ENCODE peak calls at places on chromosomes 5 and 9, in four cellular contexts. One of them, this sample, is unnamed. For H3K36me3, the result is how much of the 10 kb centered on the place peaks cover.

GRCh38 chr5:100706796-100707195 is 171.6 kb downstream of the FAM174A start:
- DNase-seq in CD8-positive, alpha-beta T cell: no peak
- DNase-seq in stomach: no peak
- DNase-seq in lower lobe of right lung: no peak
- DNase-seq in this sample: no peak

GRCh38 chr9:16337322-16338029 is 533.0 kb downstream of the BNC2 start:
- DNase-seq in CD8-positive, alpha-beta T cell: no peak
- DNase-seq in stomach: no peak
- DNase-seq in lower lobe of right lung: no peak
- DNase-seq in this sample: no peak

GRCh38 chr9:78590068-78590467 is 293.1 kb downstream of the PSAT1 start:
- DNase-seq in CD8-positive, alpha-beta T cell: no peak
- DNase-seq in stomach: no peak
- DNase-seq in lower lobe of right lung: no peak
- DNase-seq in this sample: no peak

GRCh38 chr9:111027798-111028197 is 10.5 kb downstream of the LPAR1 start:
- DNase-seq in CD8-positive, alpha-beta T cell: no peak
- DNase-seq in stomach: no peak
- DNase-seq in lower lobe of right lung: no peak
- DNase-seq in this sample: no peak

GRCh38 chr5:1003296-1003937 is 5.2 kb upstream of the NKD2 start:
- DNase-seq in CD8-positive, alpha-beta T cell: no peak
- DNase-seq in stomach: peak
- DNase-seq in lower lobe of right lung: peak
- DNase-seq in this sample: peak

GRCh38 chr9:95757026-95757425 is 118.5 kb upstream of the ERCC6L2 start:
- DNase-seq in CD8-positive, alpha-beta T cell: no peak
- DNase-seq in stomach: no peak
- DNase-seq in lower lobe of right lung: no peak
- DNase-seq in this sample: no peak

GRCh38 chr9:136799079-136799853 is 3.1 kb downstream of the CCDC183 start:
- DNase-seq in CD8-positive, alpha-beta T cell: no peak
- DNase-seq in stomach: peak
- DNase-seq in lower lobe of right lung: peak
- DNase-seq in this sample: peak

GRCh38 chr5:141100243-141100805 is at the start of gene PCDHB3:
- DNase-seq in CD8-positive, alpha-beta T cell: no peak
- DNase-seq in stomach: no peak
- DNase-seq in lower lobe of right lung: peak
- DNase-seq in this sample: no peak

GRCh38 chr9:93114169-93114983 is 18.4 kb downstream of the CARD19 start:
- DNase-seq in CD8-positive, alpha-beta T cell: no peak
- DNase-seq in stomach: no peak
- DNase-seq in lower lobe of right lung: peak
- DNase-seq in this sample: no peak

GRCh38 chr9:111910428-111910827 is 13.8 kb downstream of the UGCG start:
- DNase-seq in CD8-positive, alpha-beta T cell: no peak
- DNase-seq in stomach: no peak
- DNase-seq in lower lobe of right lung: no peak
- DNase-seq in this sample: no peak

GRCh38 chr9:98775831-98776441 is 20.4 kb downstream of the ANKS6 start:
- DNase-seq in CD8-positive, alpha-beta T cell: no peak
- DNase-seq in stomach: no peak
- DNase-seq in lower lobe of right lung: no peak
- DNase-seq in this sample: no peak

GRCh38 chr9:128055222-128056040 is 11.7 kb downstream of the NAIF1 start:
- DNase-seq in CD8-positive, alpha-beta T cell: no peak
- DNase-seq in stomach: peak
- DNase-seq in lower lobe of right lung: peak
- DNase-seq in this sample: peak

GRCh38 chr9:114958021-114958846 is 27.8 kb upstream of the TNFSF8 start:
- DNase-seq in CD8-positive, alpha-beta T cell: no peak
- DNase-seq in stomach: no peak
- DNase-seq in lower lobe of right lung: peak
- DNase-seq in this sample: peak

GRCh38 chr5:35484241-35484640 is 133.4 kb upstream of the SPEF2 start:
- DNase-seq in CD8-positive, alpha-beta T cell: no peak
- DNase-seq in stomach: no peak
- DNase-seq in lower lobe of right lung: no peak
- DNase-seq in this sample: no peak

GRCh38 chr9:96107436-96107835 is 194.5 kb downstream of the HSD17B3 start:
- DNase-seq in CD8-positive, alpha-beta T cell: no peak
- DNase-seq in stomach: no peak
- DNase-seq in lower lobe of right lung: no peak
- DNase-seq in this sample: no peak

GRCh38 chr9:129332581-129332980 is 154.5 kb upstream of the IER5L start:
- DNase-seq in CD8-positive, alpha-beta T cell: no peak
- DNase-seq in stomach: no peak
- DNase-seq in lower lobe of right lung: no peak
- DNase-seq in this sample: no peak

GRCh38 chr9:734831-735511 is 106.5 kb upstream of the DMRT1 start:
- DNase-seq in CD8-positive, alpha-beta T cell: no peak
- DNase-seq in stomach: no peak
- DNase-seq in lower lobe of right lung: no peak
- DNase-seq in this sample: no peak

GRCh38 chr5:136781464-136781863 is 416.1 kb upstream of the TRPC7 start:
- DNase-seq in CD8-positive, alpha-beta T cell: no peak
- DNase-seq in stomach: no peak
- DNase-seq in lower lobe of right lung: no peak
- DNase-seq in this sample: no peak

GRCh38 chr9:94449486-94449885 is 105.4 kb upstream of the PCAT7 start:
- DNase-seq in CD8-positive, alpha-beta T cell: no peak
- DNase-seq in stomach: no peak
- DNase-seq in lower lobe of right lung: no peak
- DNase-seq in this sample: no peak

GRCh38 chr9:87579761-87580626 is 82.3 kb downstream of the DAPK1 start:
- DNase-seq in CD8-positive, alpha-beta T cell: no peak
- DNase-seq in stomach: no peak
- DNase-seq in lower lobe of right lung: no peak
- DNase-seq in this sample: no peak

GRCh38 chr5:57210633-57211032 is 36.8 kb downstream of the GPBP1 start:
- DNase-seq in CD8-positive, alpha-beta T cell: no peak
- DNase-seq in stomach: no peak
- DNase-seq in lower lobe of right lung: no peak
- DNase-seq in this sample: no peak

GRCh38 chr9:98251554-98251953 is 3.9 kb downstream of the TBC1D2 start:
- DNase-seq in CD8-positive, alpha-beta T cell: no peak
- DNase-seq in stomach: no peak
- DNase-seq in lower lobe of right lung: no peak
- DNase-seq in this sample: no peak

GRCh38 chr5:108653201-108653600 is 94.5 kb upstream of the FER start:
- DNase-seq in CD8-positive, alpha-beta T cell: no peak
- DNase-seq in stomach: no peak
- DNase-seq in lower lobe of right lung: no peak
- DNase-seq in this sample: no peak

GRCh38 chr5:14190194-14191164 is 47.3 kb downstream of the TRIO start:
- DNase-seq in CD8-positive, alpha-beta T cell: no peak
- DNase-seq in stomach: no peak
- DNase-seq in lower lobe of right lung: no peak
- DNase-seq in this sample: no peak

GRCh38 chr5:177435847-177436536 is 9.5 kb downstream of the GRK6 start:
- DNase-seq in CD8-positive, alpha-beta T cell: no peak
- DNase-seq in stomach: no peak
- DNase-seq in lower lobe of right lung: no peak
- DNase-seq in this sample: no peak
- H3K36me3 ChIP-seq in CD8-positive, alpha-beta T cell: half or more
- H3K36me3 ChIP-seq in stomach: half or more
- H3K36me3 ChIP-seq in lower lobe of right lung: half or more
- H3K36me3 ChIP-seq in this sample: under half

GRCh38 chr5:138438003-138438723 is 694 bp upstream of the REEP2 start:
- DNase-seq in CD8-positive, alpha-beta T cell: no peak
- DNase-seq in stomach: no peak
- DNase-seq in lower lobe of right lung: no peak
- DNase-seq in this sample: no peak

GRCh38 chr5:138439537-138440225 is 824 bp downstream of the REEP2 start:
- DNase-seq in CD8-positive, alpha-beta T cell: no peak
- DNase-seq in stomach: no peak
- DNase-seq in lower lobe of right lung: no peak
- DNase-seq in this sample: no peak

GRCh38 chr5:138438724-138439536 is at the start of gene REEP2:
- DNase-seq in CD8-positive, alpha-beta T cell: peak
- DNase-seq in stomach: peak
- DNase-seq in lower lobe of right lung: no peak
- DNase-seq in this sample: peak

GRCh38 chr5:138441221-138441620 is 2.4 kb downstream of the REEP2 start:
- DNase-seq in CD8-positive, alpha-beta T cell: no peak
- DNase-seq in stomach: no peak
- DNase-seq in lower lobe of right lung: no peak
- DNase-seq in this sample: no peak

DNA sequence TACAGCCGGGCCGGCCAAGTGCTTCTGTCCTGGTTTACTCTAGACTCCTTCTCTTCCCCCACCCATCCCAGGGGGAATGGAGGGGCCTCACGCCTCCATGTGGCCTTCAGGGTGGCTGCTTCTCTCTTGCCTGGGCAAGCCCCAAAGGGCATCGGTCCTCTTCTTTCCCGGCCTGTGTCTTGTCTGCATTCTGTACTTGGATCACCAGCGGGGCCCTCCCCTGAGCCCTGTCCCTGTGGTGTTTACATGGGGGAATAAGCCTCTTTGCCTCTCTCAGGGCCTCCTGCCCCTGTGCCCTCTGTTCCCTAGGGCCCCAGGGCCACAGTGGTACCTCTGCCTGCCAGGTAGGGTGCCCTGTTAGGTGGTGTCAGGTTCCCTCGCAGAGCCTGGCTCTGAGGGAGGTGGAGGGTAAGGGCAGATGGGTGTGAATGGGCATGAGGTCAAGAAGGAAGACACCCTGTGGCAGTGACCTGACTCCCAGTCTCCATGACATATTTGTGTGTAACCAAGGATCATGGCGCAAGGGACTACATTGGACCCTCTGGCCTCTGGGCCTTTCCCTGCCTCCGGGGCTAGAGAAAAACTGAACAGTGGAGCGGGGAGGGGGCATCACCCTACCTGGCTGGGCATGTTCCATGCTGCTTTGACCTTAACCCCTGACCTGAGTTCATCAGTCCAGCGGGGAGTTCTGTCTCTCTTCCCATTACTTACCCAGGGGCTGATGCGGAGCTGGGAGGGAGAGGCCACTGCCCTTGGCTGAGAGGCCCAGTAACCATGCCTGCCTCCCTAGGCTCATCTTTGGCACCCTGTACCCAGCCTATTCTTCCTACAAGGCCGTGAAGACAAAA is 1.6 kb downstream of the REEP2 start:
- DNase-seq in CD8-positive, alpha-beta T cell: no peak
- DNase-seq in stomach: no peak
- DNase-seq in lower lobe of right lung: no peak
- DNase-seq in this sample: no peak
- H3K4me3 ChIP-seq in CD8-positive, alpha-beta T cell: no peak
- H3K4me3 ChIP-seq in stomach: peak
- H3K4me3 ChIP-seq in lower lobe of right lung: no peak
- H3K4me3 ChIP-seq in this sample: no peak

DNA sequence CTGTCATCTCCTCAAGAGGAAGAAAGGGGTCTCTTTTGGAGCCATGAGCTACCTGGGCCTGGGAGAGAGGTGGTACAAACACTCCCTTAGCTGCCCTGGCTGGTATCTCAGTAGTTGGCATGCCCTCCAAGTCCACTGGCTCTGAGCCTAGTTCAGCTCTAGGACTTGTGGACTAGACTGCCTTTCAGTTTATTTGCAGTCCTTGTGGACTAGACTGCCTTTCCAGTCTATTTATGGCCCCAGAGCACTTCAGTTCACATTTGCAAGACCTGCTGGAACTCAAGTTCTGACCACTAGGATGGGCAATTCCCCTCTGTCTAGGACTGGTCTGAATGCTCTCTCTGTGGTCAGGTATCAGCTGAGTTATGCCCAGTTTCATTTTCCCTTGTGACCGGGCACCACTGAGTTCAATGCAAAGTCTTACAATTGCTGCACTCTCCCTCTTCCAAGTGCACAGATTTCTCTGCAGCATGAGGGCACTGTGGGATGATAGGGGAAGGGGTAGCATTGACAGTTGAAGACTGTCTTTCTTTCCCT is 1019.0 kb downstream of the TAF11L14 start:
- DNase-seq in CD8-positive, alpha-beta T cell: no peak
- DNase-seq in stomach: peak
- DNase-seq in lower lobe of right lung: no peak
- DNase-seq in this sample: no peak
- H3K36me3 ChIP-seq in CD8-positive, alpha-beta T cell: under half
- H3K36me3 ChIP-seq in stomach: under half
- H3K36me3 ChIP-seq in lower lobe of right lung: under half
- H3K36me3 ChIP-seq in this sample: under half

GRCh38 chr5:124232517-124232916 is 513.9 kb downstream of the ZNF608 start:
- DNase-seq in CD8-positive, alpha-beta T cell: no peak
- DNase-seq in stomach: no peak
- DNase-seq in lower lobe of right lung: no peak
- DNase-seq in this sample: no peak
- H3K4me3 ChIP-seq in CD8-positive, alpha-beta T cell: no peak
- H3K4me3 ChIP-seq in stomach: no peak
- H3K4me3 ChIP-seq in lower lobe of right lung: no peak
- H3K4me3 ChIP-seq in this sample: no peak

GRCh38 chr5:6720561-6720921 is 7.3 kb downstream of the TENT4A start:
- DNase-seq in CD8-positive, alpha-beta T cell: no peak
- DNase-seq in stomach: no peak
- DNase-seq in lower lobe of right lung: no peak
- DNase-seq in this sample: no peak
- H3K36me3 ChIP-seq in CD8-positive, alpha-beta T cell: under half
- H3K36me3 ChIP-seq in stomach: under half
- H3K36me3 ChIP-seq in lower lobe of right lung: under half
- H3K36me3 ChIP-seq in this sample: under half

DNA sequence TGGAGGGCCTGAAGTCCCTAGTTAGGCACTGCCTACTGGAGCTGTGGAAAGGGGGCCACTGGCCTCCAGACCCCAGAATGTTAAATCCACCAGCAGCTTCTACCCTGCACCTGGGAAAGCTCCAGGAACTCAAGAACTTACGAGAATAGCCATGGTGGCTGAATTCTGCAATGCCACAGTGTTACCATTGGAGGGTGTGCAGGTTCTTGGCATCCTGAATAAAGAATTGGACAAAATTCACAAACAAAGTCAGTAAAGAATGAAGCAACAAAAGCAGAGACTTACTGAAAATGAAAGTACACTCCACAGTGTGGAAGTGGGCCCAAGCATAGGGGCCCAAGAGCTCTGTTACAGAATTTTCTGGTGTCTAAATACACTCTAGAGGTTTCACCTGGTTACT is 107.0 kb downstream of the PRDM9 start:
- DNase-seq in CD8-positive, alpha-beta T cell: no peak
- DNase-seq in stomach: no peak
- DNase-seq in lower lobe of right lung: no peak
- DNase-seq in this sample: no peak
- H3K4me3 ChIP-seq in CD8-positive, alpha-beta T cell: no peak
- H3K4me3 ChIP-seq in stomach: no peak
- H3K4me3 ChIP-seq in lower lobe of right lung: no peak
- H3K4me3 ChIP-seq in this sample: no peak

DNA sequence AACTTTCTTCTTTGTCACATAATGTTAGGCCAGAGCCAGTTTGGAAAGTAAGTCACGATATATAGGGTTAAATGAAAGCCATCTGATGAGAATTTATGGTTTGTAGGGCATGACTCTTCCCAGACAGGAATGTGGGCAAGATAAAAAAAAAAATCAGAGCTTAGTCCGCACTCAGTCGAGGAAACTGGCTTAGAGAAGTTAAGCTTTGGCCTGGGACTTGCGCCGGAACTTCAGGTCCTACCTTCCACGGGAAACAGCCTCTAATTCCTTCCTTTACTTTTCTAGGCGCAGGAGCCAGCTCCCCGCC is 501 bp downstream of the DDX31 start:
- DNase-seq in CD8-positive, alpha-beta T cell: no peak
- DNase-seq in stomach: no peak
- DNase-seq in lower lobe of right lung: no peak
- DNase-seq in this sample: no peak
- H3K36me3 ChIP-seq in CD8-positive, alpha-beta T cell: under half
- H3K36me3 ChIP-seq in stomach: under half
- H3K36me3 ChIP-seq in lower lobe of right lung: under half
- H3K36me3 ChIP-seq in this sample: under half

This sample was measured in transverse colon.